ENCODE peak calls at places on chromosomes 7 and 10, in four cellular contexts. One of them, this sample, is unnamed.

GRCh38 chr10:11823122-11823988 is at the start of gene PROSER2:
- DNase-seq in H1: no peak
- DNase-seq in IMR-90: peak
- DNase-seq in mesendoderm: peak
- DNase-seq in this sample: peak

GRCh38 chr7:96548664-96549063 is 161.0 kb downstream of the SEM1 start:
- DNase-seq in H1: no peak
- DNase-seq in IMR-90: no peak
- DNase-seq in mesendoderm: no peak
- DNase-seq in this sample: no peak

GRCh38 chr10:27660705-27661104 is 84.9 kb downstream of the MKX start:
- DNase-seq in H1: no peak
- DNase-seq in IMR-90: no peak
- DNase-seq in mesendoderm: no peak
- DNase-seq in this sample: no peak

GRCh38 chr10:42864575-42864974 is 82.0 kb downstream of the BMS1 start:
- DNase-seq in H1: no peak
- DNase-seq in IMR-90: peak
- DNase-seq in mesendoderm: peak
- DNase-seq in this sample: peak

GRCh38 chr7:151504715-151505326 is 14.9 kb downstream of the RHEB start:
- DNase-seq in H1: no peak
- DNase-seq in IMR-90: no peak
- DNase-seq in mesendoderm: no peak
- DNase-seq in this sample: no peak

GRCh38 chr10:60413306-60414012 is 23.8 kb upstream of the ANK3 start:
- DNase-seq in H1: no peak
- DNase-seq in IMR-90: no peak
- DNase-seq in mesendoderm: no peak
- DNase-seq in this sample: no peak

GRCh38 chr7:153532321-153532720 is 519.9 kb upstream of the DPP6 start:
- DNase-seq in H1: no peak
- DNase-seq in IMR-90: no peak
- DNase-seq in mesendoderm: no peak
- DNase-seq in this sample: no peak

GRCh38 chr10:27720529-27720928 is 25.1 kb downstream of the MKX start:
- DNase-seq in H1: no peak
- DNase-seq in IMR-90: no peak
- DNase-seq in mesendoderm: no peak
- DNase-seq in this sample: no peak

GRCh38 chr10:87546971-87547413 is 42.3 kb downstream of the MINPP1 start:
- DNase-seq in H1: no peak
- DNase-seq in IMR-90: no peak
- DNase-seq in mesendoderm: no peak
- DNase-seq in this sample: no peak

GRCh38 chr7:111654414-111654813 is 92.1 kb upstream of the IMMP2L start:
- DNase-seq in H1: no peak
- DNase-seq in IMR-90: no peak
- DNase-seq in mesendoderm: no peak
- DNase-seq in this sample: no peak

GRCh38 chr7:99210265-99210970 is 2.5 kb upstream of the KPNA7 start:
- DNase-seq in H1: no peak
- DNase-seq in IMR-90: no peak
- DNase-seq in mesendoderm: no peak
- DNase-seq in this sample: no peak

GRCh38 chr7:99204078-99204477 is 3.8 kb downstream of the KPNA7 start:
- DNase-seq in H1: no peak
- DNase-seq in IMR-90: no peak
- DNase-seq in mesendoderm: no peak
- DNase-seq in this sample: no peak

GRCh38 chr7:99211241-99211602 is 3.3 kb upstream of the KPNA7 start:
- DNase-seq in H1: no peak
- DNase-seq in IMR-90: no peak
- DNase-seq in mesendoderm: no peak
- DNase-seq in this sample: no peak

DNA sequence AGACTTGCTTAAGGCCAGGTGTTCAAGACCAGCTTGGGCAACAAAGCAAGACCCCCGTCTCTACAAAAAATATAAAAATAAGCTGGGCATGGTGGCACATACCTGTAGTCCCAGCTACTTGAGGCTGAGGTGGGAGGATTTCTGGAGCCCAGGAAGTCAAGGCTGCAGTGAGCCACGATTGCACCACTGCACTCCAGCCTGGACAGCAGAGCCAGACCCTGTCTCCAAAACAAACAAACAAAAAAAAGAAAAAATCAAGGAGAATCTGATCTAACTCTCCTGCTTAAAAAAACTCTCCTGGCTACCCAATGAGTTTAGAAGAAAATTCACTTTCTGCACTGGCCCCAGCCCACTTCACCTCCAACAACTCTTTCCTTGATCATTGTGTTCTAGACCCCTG is 1.9 kb upstream of the KPNA7 start:
- DNase-seq in H1: no peak
- DNase-seq in IMR-90: no peak
- DNase-seq in mesendoderm: no peak
- DNase-seq in this sample: no peak
- H3K56ac ChIP-seq in H1: no peak
- H3K56ac ChIP-seq in IMR-90: no peak
- H3K56ac ChIP-seq in mesendoderm: no peak
- H3K56ac ChIP-seq in this sample: no peak

DNA sequence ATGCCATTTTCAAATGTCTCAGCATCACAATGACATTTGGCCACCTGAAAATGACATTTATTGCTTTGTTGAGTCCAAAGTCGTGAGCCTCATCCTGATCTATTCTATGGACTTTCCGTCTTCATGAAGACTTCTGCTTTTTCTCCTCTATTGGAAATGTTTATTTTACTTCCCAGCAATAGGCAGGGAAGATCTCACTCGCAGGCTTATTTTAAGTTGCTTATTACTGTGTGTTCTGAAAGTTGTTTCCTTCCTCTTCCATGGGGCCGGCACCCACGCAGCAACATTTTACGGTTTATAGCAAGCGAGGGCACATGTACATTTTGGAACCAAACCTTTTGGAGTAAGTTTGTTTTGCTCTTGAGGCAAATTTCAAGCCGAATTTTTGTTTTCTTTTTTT is 221.0 kb upstream of the KLF6 start:
- DNase-seq in H1: no peak
- DNase-seq in IMR-90: no peak
- DNase-seq in mesendoderm: no peak
- DNase-seq in this sample: no peak
- H4K8ac ChIP-seq in H1: no peak
- H4K8ac ChIP-seq in IMR-90: no peak
- H4K8ac ChIP-seq in mesendoderm: no peak
- H4K8ac ChIP-seq in this sample: no peak

DNA sequence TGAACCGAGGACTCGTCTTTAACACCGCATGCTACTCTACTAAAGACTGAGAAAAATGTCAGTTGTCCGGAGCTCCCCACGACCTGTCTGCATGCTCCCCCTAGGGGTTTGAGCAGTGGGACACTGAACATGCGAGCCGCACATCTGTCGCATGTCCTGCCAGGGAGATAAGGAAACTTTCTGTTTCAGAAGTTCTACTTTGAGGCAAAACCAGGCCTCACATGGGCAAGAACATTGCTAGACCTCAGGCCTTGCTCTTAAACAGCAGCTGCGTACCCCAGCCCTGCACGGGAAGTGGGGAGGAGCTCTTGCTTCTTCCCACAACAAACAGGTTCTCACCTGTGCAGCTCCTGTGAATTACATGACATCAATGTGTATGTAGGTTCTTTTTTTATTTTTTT is 30.3 kb upstream of the HERPUD2 start:
- DNase-seq in H1: no peak
- DNase-seq in IMR-90: no peak
- DNase-seq in mesendoderm: no peak
- DNase-seq in this sample: no peak
- H3K56ac ChIP-seq in H1: no peak
- H3K56ac ChIP-seq in IMR-90: no peak
- H3K56ac ChIP-seq in mesendoderm: no peak
- H3K56ac ChIP-seq in this sample: no peak

DNA sequence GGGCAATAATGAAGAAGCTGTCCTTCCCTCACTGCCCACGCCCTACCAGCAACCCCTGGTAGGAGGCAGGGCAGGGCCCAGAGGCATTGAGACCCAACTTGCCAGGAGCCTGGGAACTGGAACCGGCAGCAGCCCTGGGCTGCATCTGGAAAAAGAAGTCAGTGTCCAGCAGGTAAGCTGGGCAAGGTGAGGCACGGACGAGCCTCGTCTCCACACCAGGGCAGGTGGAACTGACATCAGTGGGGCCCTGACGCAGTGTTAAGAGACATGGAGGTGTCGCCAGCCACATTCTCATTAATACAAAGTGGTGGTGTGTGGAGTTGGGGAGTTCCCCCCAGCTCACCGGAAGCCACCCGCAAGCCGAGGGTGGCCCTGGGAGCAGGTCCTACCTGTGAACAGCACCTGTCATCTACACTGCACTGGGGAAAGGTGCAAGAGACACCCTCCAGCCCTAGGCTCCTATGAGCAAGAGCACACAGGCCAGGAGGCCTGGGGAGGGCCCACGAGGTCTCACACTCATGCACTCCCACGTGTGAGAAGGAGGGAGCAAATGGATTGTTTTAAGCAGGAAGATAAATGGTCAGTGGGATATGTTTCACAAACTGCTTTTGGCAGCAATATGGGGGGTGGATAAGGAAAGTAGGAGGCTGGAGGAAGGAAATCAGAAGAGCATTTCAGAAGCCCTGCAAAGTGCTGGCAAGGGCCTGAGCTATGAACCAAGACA is 53.7 kb downstream of the COBL start:
- DNase-seq in H1: no peak
- DNase-seq in IMR-90: no peak
- DNase-seq in mesendoderm: no peak
- DNase-seq in this sample: no peak
- H4K8ac ChIP-seq in H1: no peak
- H4K8ac ChIP-seq in IMR-90: no peak
- H4K8ac ChIP-seq in mesendoderm: no peak
- H4K8ac ChIP-seq in this sample: no peak

GRCh38 chr10:96369890-96370574 is 11.2 kb upstream of the OPALIN start:
- DNase-seq in H1: no peak
- DNase-seq in IMR-90: no peak
- DNase-seq in mesendoderm: no peak
- DNase-seq in this sample: no peak
- H3K56ac ChIP-seq in H1: no peak
- H3K56ac ChIP-seq in IMR-90: no peak
- H3K56ac ChIP-seq in mesendoderm: no peak
- H3K56ac ChIP-seq in this sample: no peak

GRCh38 chr10:69473304-69473985 is 22.2 kb downstream of the TSPAN15 start:
- DNase-seq in H1: no peak
- DNase-seq in IMR-90: no peak
- DNase-seq in mesendoderm: no peak
- DNase-seq in this sample: no peak
- H4K8ac ChIP-seq in H1: peak
- H4K8ac ChIP-seq in IMR-90: no peak
- H4K8ac ChIP-seq in mesendoderm: no peak
- H4K8ac ChIP-seq in this sample: no peak

GRCh38 chr7:83155407-83155806 is 7.3 kb downstream of the PCLO start:
- DNase-seq in H1: no peak
- DNase-seq in IMR-90: no peak
- DNase-seq in mesendoderm: peak
- DNase-seq in this sample: no peak
- H3K56ac ChIP-seq in H1: no peak
- H3K56ac ChIP-seq in IMR-90: no peak
- H3K56ac ChIP-seq in mesendoderm: no peak
- H3K56ac ChIP-seq in this sample: no peak

GRCh38 chr10:5467634-5468255 is 31.6 kb downstream of the CALML5 start:
- DNase-seq in H1: no peak
- DNase-seq in IMR-90: no peak
- DNase-seq in mesendoderm: no peak
- DNase-seq in this sample: no peak
- H4K8ac ChIP-seq in H1: no peak
- H4K8ac ChIP-seq in IMR-90: no peak
- H4K8ac ChIP-seq in mesendoderm: no peak
- H4K8ac ChIP-seq in this sample: no peak

DNA sequence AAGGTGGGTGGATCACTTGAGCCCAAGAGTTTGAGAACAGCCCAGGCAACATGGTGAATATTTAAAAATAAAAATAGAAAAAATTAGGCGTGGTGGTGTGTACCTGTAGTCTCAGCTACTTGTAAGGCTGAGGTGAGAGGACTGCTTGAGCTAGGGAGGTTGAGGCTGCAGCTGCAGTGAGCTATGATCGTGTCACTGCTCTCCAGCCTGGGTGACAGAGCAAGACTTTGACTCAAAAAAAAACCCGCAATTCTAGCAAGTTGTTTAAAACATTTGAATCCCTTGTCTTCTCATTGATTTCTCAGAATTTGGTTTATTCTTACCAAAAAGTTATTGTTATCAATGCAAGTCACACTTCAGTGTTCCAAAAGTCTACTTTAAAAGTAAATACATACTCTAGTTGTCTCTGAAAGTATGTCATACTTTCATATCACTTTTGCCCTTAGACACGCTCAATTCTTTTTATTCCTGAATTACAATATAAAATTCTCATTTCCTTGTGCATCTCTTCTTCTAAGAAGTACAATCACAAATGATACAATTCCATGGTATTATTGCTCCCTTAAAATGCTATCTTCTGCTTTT is 6.3 kb downstream of the EPC1 start:
- DNase-seq in H1: no peak
- DNase-seq in IMR-90: no peak
- DNase-seq in mesendoderm: no peak
- DNase-seq in this sample: no peak
- H3K56ac ChIP-seq in H1: no peak
- H3K56ac ChIP-seq in IMR-90: no peak
- H3K56ac ChIP-seq in mesendoderm: no peak
- H3K56ac ChIP-seq in this sample: no peak